ENCODE peak calls at places on chromosomes 1 and 21, in ten cellular contexts. S is T-helper 9 cell; G is iris pigment epithelial cell; H is AG09319; K is neural progenitor cell; F is stimulated activated CD8-positive, alpha-beta memory T cell treated with anti-CD3 and anti-CD28 coated beads, Interleukin-4, amount 100 ng/mL, for 48 hours; Y is AG09309; J is Caco-2; A is activated CD4-positive, alpha-beta T cell treated with anti-CD3 and anti-CD28 coated beads, Interleukin-2, amount 50 U/mL, for 24 hours; P is SIG-M5. B is an unnamed sample.

GRCh38 chr21:20998456-20998789 is 214 bp downstream of the NCAM2 start:
- DNase-seq in Y (no peak), A (no peak), K (no peak), S (no peak), H (no peak), F (no peak), G (no peak), P (no peak), J (no peak), B (peak; percentile 14)

GRCh38 chr1:116393015-116393414 is 20.0 kb downstream of the ATP1A1 start:
- DNase-seq in H (no peak), G (peak; percentile 58), Y (no peak), S (no peak), P (no peak), A (no peak), K (no peak), F (no peak), J (no peak), B (no peak)

GRCh38 chr1:178612261-178612660 is 99.4 kb downstream of the TEX35 start:
- DNase-seq in F (no peak), A (no peak), H (no peak), P (no peak), J (no peak), Y (no peak), G (peak; percentile 69), S (no peak), K (no peak), B (no peak)

GRCh38 chr1:66182551-66183178 is 351.3 kb upstream of the SGIP1 start:
- DNase-seq in A (no peak), S (peak; percentile 0), J (no peak), K (peak; percentile 14), P (no peak), Y (peak; percentile 94), G (peak; percentile 37), F (peak; percentile 46), H (no peak), B (no peak)

GRCh38 chr1:183597656-183598055 is 7.4 kb upstream of the NCF2 start:
- DNase-seq in A (no peak), H (no peak), G (no peak), P (no peak), J (no peak), Y (no peak), F (no peak), K (no peak), S (no peak), B (no peak)

GRCh38 chr1:156944848-156945247 is 24.4 kb downstream of the LRRC71 start:
- DNase-seq in F (no peak), J (no peak), A (no peak), Y (no peak), P (no peak), K (no peak), H (no peak), S (no peak), G (no peak), B (no peak)

GRCh38 chr1:14808768-14809167 is 210.3 kb downstream of the KAZN start:
- DNase-seq in H (no peak), P (no peak), F (no peak), K (no peak), S (no peak), A (no peak), Y (no peak), J (no peak), G (no peak), B (no peak)

GRCh38 chr1:147640553-147641165 is 29.7 kb downstream of the ACP6 start:
- DNase-seq in F (peak; percentile 85), S (peak; percentile 72), A (peak; percentile 40), Y (peak; percentile 50), P (no peak), H (peak; percentile 43), G (peak; percentile 87), K (peak; percentile 91), J (peak; percentile 81), B (peak; percentile 80)

GRCh38 chr21:39954570-39954969 is 87.3 kb downstream of the PCP4 start:
- DNase-seq in P (no peak), Y (no peak), S (no peak), K (no peak), A (no peak), H (no peak), F (no peak), G (no peak), J (no peak), B (no peak)

GRCh38 chr21:36762636-36763035 is 63.7 kb downstream of the SIM2 start:
- DNase-seq in S (no peak), A (no peak), P (no peak), Y (no peak), F (no peak), J (no peak), K (no peak), H (no peak), G (no peak), B (no peak)

GRCh38 chr21:20997308-20997632 is 939 bp upstream of the NCAM2 start:
- DNase-seq in S (no peak), F (no peak), H (no peak), A (no peak), Y (no peak), G (no peak), K (peak; percentile 52), J (no peak), P (no peak), B (no peak)